ENCODE peak calls at places on chromosome 7, in six cellular contexts. One of them, this sample, is unnamed.

GRCh38 chr7:102291056-102291915 is 4.6 kb downstream of the SH2B2 start:
- DNase-seq in NCI-H2171: no peak
- DNase-seq in T-cell: peak
- DNase-seq in amygdala: no peak
- DNase-seq in NAMALWA: peak
- DNase-seq in NCI-H1694 treated with DMSO at 0.1 percent for 48 hours: no peak
- DNase-seq in this sample: no peak

GRCh38 chr7:68216046-68216445 is 1219.4 kb downstream of the TYW1 start:
- DNase-seq in amygdala: no peak
- DNase-seq in NCI-H2171: no peak
- DNase-seq in NAMALWA: no peak
- DNase-seq in NCI-H1694 treated with DMSO at 0.1 percent for 48 hours: no peak
- DNase-seq in T-cell: no peak
- DNase-seq in this sample: no peak

GRCh38 chr7:3092468-3092867 is 48.8 kb upstream of the CARD11 start:
- DNase-seq in NAMALWA: peak
- DNase-seq in NCI-H1694 treated with DMSO at 0.1 percent for 48 hours: no peak
- DNase-seq in amygdala: no peak
- DNase-seq in NCI-H2171: no peak
- DNase-seq in T-cell: peak
- DNase-seq in this sample: no peak

GRCh38 chr7:289756-290553 is at the start of gene FOXL3:
- DNase-seq in NCI-H1694 treated with DMSO at 0.1 percent for 48 hours: no peak
- DNase-seq in T-cell: no peak
- DNase-seq in NAMALWA: no peak
- DNase-seq in amygdala: no peak
- DNase-seq in NCI-H2171: no peak
- DNase-seq in this sample: peak

GRCh38 chr7:121023683-121024507 is 35.4 kb downstream of the CPED1 start:
- DNase-seq in NCI-H1694 treated with DMSO at 0.1 percent for 48 hours: no peak
- DNase-seq in NCI-H2171: no peak
- DNase-seq in amygdala: no peak
- DNase-seq in T-cell: no peak
- DNase-seq in NAMALWA: no peak
- DNase-seq in this sample: no peak

GRCh38 chr7:134476044-134476443 is 17.1 kb upstream of the AKR1B1 start:
- DNase-seq in NAMALWA: no peak
- DNase-seq in T-cell: no peak
- DNase-seq in amygdala: no peak
- DNase-seq in NCI-H2171: no peak
- DNase-seq in NCI-H1694 treated with DMSO at 0.1 percent for 48 hours: no peak
- DNase-seq in this sample: no peak

GRCh38 chr7:37491919-37492694 is 43.4 kb upstream of the ELMO1 start:
- DNase-seq in amygdala: no peak
- DNase-seq in NCI-H1694 treated with DMSO at 0.1 percent for 48 hours: no peak
- DNase-seq in T-cell: no peak
- DNase-seq in NAMALWA: peak
- DNase-seq in NCI-H2171: no peak
- DNase-seq in this sample: peak

GRCh38 chr7:34039033-34039432 is 133.7 kb downstream of the BMPER start:
- DNase-seq in T-cell: no peak
- DNase-seq in NCI-H1694 treated with DMSO at 0.1 percent for 48 hours: no peak
- DNase-seq in NCI-H2171: no peak
- DNase-seq in NAMALWA: no peak
- DNase-seq in amygdala: no peak
- DNase-seq in this sample: no peak

GRCh38 chr7:37201876-37202198 is 246.8 kb downstream of the ELMO1 start:
- DNase-seq in NCI-H1694 treated with DMSO at 0.1 percent for 48 hours: no peak
- DNase-seq in amygdala: no peak
- DNase-seq in T-cell: no peak
- DNase-seq in NCI-H2171: no peak
- DNase-seq in NAMALWA: no peak
- DNase-seq in this sample: no peak

GRCh38 chr7:35556532-35557471 is 138.1 kb downstream of the HERPUD2 start:
- DNase-seq in T-cell: no peak
- DNase-seq in NCI-H1694 treated with DMSO at 0.1 percent for 48 hours: no peak
- DNase-seq in amygdala: no peak
- DNase-seq in NCI-H2171: no peak
- DNase-seq in NAMALWA: no peak
- DNase-seq in this sample: no peak

GRCh38 chr7:2225336-2225735 is 7.4 kb downstream of the MAD1L1 start:
- DNase-seq in T-cell: no peak
- DNase-seq in NCI-H2171: no peak
- DNase-seq in amygdala: no peak
- DNase-seq in NCI-H1694 treated with DMSO at 0.1 percent for 48 hours: no peak
- DNase-seq in NAMALWA: no peak
- DNase-seq in this sample: no peak

GRCh38 chr7:30909431-30909830 is 2.2 kb upstream of the AQP1 start:
- DNase-seq in T-cell: no peak
- DNase-seq in amygdala: no peak
- DNase-seq in NAMALWA: no peak
- DNase-seq in NCI-H2171: no peak
- DNase-seq in NCI-H1694 treated with DMSO at 0.1 percent for 48 hours: no peak
- DNase-seq in this sample: no peak

GRCh38 chr7:5693529-5693928 is 87.9 kb downstream of the RNF216 start:
- DNase-seq in T-cell: no peak
- DNase-seq in NCI-H1694 treated with DMSO at 0.1 percent for 48 hours: no peak
- DNase-seq in NAMALWA: peak
- DNase-seq in amygdala: no peak
- DNase-seq in NCI-H2171: no peak
- DNase-seq in this sample: no peak